ENCODE peak calls at places on chromosomes 11 and 22, in seven cellular contexts. One of them, this sample, is unnamed.

GRCh38 chr11:92390783-92391182 is 166.2 kb downstream of the FAT3 start:
- DNase-seq in HTR-8/SVneo: no peak
- DNase-seq in CD4-positive, alpha-beta T cell: no peak
- DNase-seq in mucosa of descending colon: no peak
- DNase-seq in stimulated activated CD4-positive, alpha-beta T cell treated with anti-CD3 and anti-CD28 coated beads, Interleukin-2, amount 100 ng/mL, for 48 hours: no peak
- DNase-seq in lower lobe of right lung: no peak
- DNase-seq in IMR-90: no peak
- DNase-seq in this sample: no peak

GRCh38 chr11:8873966-8874365 is 37.0 kb upstream of the AKIP1 start:
- DNase-seq in CD4-positive, alpha-beta T cell: no peak
- DNase-seq in lower lobe of right lung: no peak
- DNase-seq in stimulated activated CD4-positive, alpha-beta T cell treated with anti-CD3 and anti-CD28 coated beads, Interleukin-2, amount 100 ng/mL, for 48 hours: no peak
- DNase-seq in IMR-90: no peak
- DNase-seq in mucosa of descending colon: no peak
- DNase-seq in HTR-8/SVneo: no peak
- DNase-seq in this sample: no peak

GRCh38 chr11:87150936-87151335 is 113.2 kb downstream of the TMEM135 start:
- DNase-seq in mucosa of descending colon: no peak
- DNase-seq in stimulated activated CD4-positive, alpha-beta T cell treated with anti-CD3 and anti-CD28 coated beads, Interleukin-2, amount 100 ng/mL, for 48 hours: no peak
- DNase-seq in CD4-positive, alpha-beta T cell: no peak
- DNase-seq in lower lobe of right lung: no peak
- DNase-seq in IMR-90: peak
- DNase-seq in HTR-8/SVneo: no peak
- DNase-seq in this sample: no peak

GRCh38 chr11:73916435-73916834 is 34.4 kb upstream of the DNAJB13 start:
- DNase-seq in lower lobe of right lung: no peak
- DNase-seq in stimulated activated CD4-positive, alpha-beta T cell treated with anti-CD3 and anti-CD28 coated beads, Interleukin-2, amount 100 ng/mL, for 48 hours: no peak
- DNase-seq in IMR-90: peak
- DNase-seq in CD4-positive, alpha-beta T cell: no peak
- DNase-seq in mucosa of descending colon: no peak
- DNase-seq in HTR-8/SVneo: no peak
- DNase-seq in this sample: peak

GRCh38 chr11:97743205-97743742 is 1277.5 kb upstream of the CNTN5 start:
- DNase-seq in mucosa of descending colon: no peak
- DNase-seq in IMR-90: peak
- DNase-seq in lower lobe of right lung: no peak
- DNase-seq in stimulated activated CD4-positive, alpha-beta T cell treated with anti-CD3 and anti-CD28 coated beads, Interleukin-2, amount 100 ng/mL, for 48 hours: no peak
- DNase-seq in HTR-8/SVneo: no peak
- DNase-seq in CD4-positive, alpha-beta T cell: no peak
- DNase-seq in this sample: no peak

GRCh38 chr22:39471421-39472141 is 14.8 kb downstream of the MGAT3 start:
- DNase-seq in CD4-positive, alpha-beta T cell: no peak
- DNase-seq in mucosa of descending colon: no peak
- DNase-seq in HTR-8/SVneo: peak
- DNase-seq in IMR-90: peak
- DNase-seq in stimulated activated CD4-positive, alpha-beta T cell treated with anti-CD3 and anti-CD28 coated beads, Interleukin-2, amount 100 ng/mL, for 48 hours: no peak
- DNase-seq in lower lobe of right lung: no peak
- DNase-seq in this sample: no peak

GRCh38 chr22:37260939-37261338 is 16.9 kb upstream of the RAC2 start:
- DNase-seq in HTR-8/SVneo: peak
- DNase-seq in IMR-90: peak
- DNase-seq in lower lobe of right lung: peak
- DNase-seq in CD4-positive, alpha-beta T cell: peak
- DNase-seq in mucosa of descending colon: no peak
- DNase-seq in stimulated activated CD4-positive, alpha-beta T cell treated with anti-CD3 and anti-CD28 coated beads, Interleukin-2, amount 100 ng/mL, for 48 hours: peak
- DNase-seq in this sample: no peak

GRCh38 chr22:27489265-27489675 is 312.3 kb downstream of the MN1 start:
- DNase-seq in lower lobe of right lung: no peak
- DNase-seq in IMR-90: peak
- DNase-seq in mucosa of descending colon: peak
- DNase-seq in HTR-8/SVneo: no peak
- DNase-seq in stimulated activated CD4-positive, alpha-beta T cell treated with anti-CD3 and anti-CD28 coated beads, Interleukin-2, amount 100 ng/mL, for 48 hours: no peak
- DNase-seq in CD4-positive, alpha-beta T cell: no peak
- DNase-seq in this sample: no peak

GRCh38 chr11:112859787-112860186 is 101.4 kb upstream of the NCAM1 start:
- DNase-seq in IMR-90: no peak
- DNase-seq in CD4-positive, alpha-beta T cell: no peak
- DNase-seq in lower lobe of right lung: no peak
- DNase-seq in mucosa of descending colon: no peak
- DNase-seq in HTR-8/SVneo: no peak
- DNase-seq in stimulated activated CD4-positive, alpha-beta T cell treated with anti-CD3 and anti-CD28 coated beads, Interleukin-2, amount 100 ng/mL, for 48 hours: no peak
- DNase-seq in this sample: no peak

GRCh38 chr11:100578966-100579365 is 108.1 kb upstream of the ARHGAP42 start:
- DNase-seq in CD4-positive, alpha-beta T cell: no peak
- DNase-seq in mucosa of descending colon: no peak
- DNase-seq in HTR-8/SVneo: no peak
- DNase-seq in stimulated activated CD4-positive, alpha-beta T cell treated with anti-CD3 and anti-CD28 coated beads, Interleukin-2, amount 100 ng/mL, for 48 hours: no peak
- DNase-seq in lower lobe of right lung: no peak
- DNase-seq in IMR-90: peak
- DNase-seq in this sample: no peak

GRCh38 chr22:11605468-11605981 is 3922.5 kb upstream of the OR11H1 start:
- DNase-seq in mucosa of descending colon: no peak
- DNase-seq in IMR-90: no peak
- DNase-seq in HTR-8/SVneo: no peak
- DNase-seq in lower lobe of right lung: no peak
- DNase-seq in stimulated activated CD4-positive, alpha-beta T cell treated with anti-CD3 and anti-CD28 coated beads, Interleukin-2, amount 100 ng/mL, for 48 hours: no peak
- DNase-seq in CD4-positive, alpha-beta T cell: no peak
- DNase-seq in this sample: no peak